ENCODE peak calls at places on chromosomes 16 and 17, in six cellular contexts. One of them, this sample, is unnamed.

GRCh38 chr16:47359478-47359877 is 101.4 kb downstream of the ITFG1 start:
- DNase-seq in psoas muscle: no peak
- DNase-seq in amniotic epithelial cell: no peak
- DNase-seq in activated T-helper 2 cell treated with anti-CD3 and anti-CD28 coated beads, Interferon-gamma antibody, Interleukin-2, Interleukin-4, amounts not matched to agents 10 μg/mL and 5 μg/mL and 100 μg/mL, durations not matched to agents 14 hours and 24 hours and 36 hours: no peak
- DNase-seq in activated naive CD4-positive, alpha-beta T cell treated with Interleukin-2 at 50 U/mL for 16 hours: no peak
- DNase-seq in NCI-H2171 treated with DMSO at 0.1 percent for 48 hours: no peak
- DNase-seq in this sample: no peak

GRCh38 chr16:1863681-1864460 is 8.1 kb downstream of the MEIOB start:
- DNase-seq in psoas muscle: no peak
- DNase-seq in amniotic epithelial cell: peak; percentile 41
- DNase-seq in activated T-helper 2 cell treated with anti-CD3 and anti-CD28 coated beads, Interferon-gamma antibody, Interleukin-2, Interleukin-4, amounts not matched to agents 10 μg/mL and 5 μg/mL and 100 μg/mL, durations not matched to agents 14 hours and 24 hours and 36 hours: no peak
- DNase-seq in activated naive CD4-positive, alpha-beta T cell treated with Interleukin-2 at 50 U/mL for 16 hours: no peak
- DNase-seq in NCI-H2171 treated with DMSO at 0.1 percent for 48 hours: peak; percentile 48
- DNase-seq in this sample: peak; percentile 58

GRCh38 chr17:81888105-81888987 is 3.0 kb downstream of the ALYREF start:
- DNase-seq in psoas muscle: no peak
- DNase-seq in amniotic epithelial cell: no peak
- DNase-seq in activated T-helper 2 cell treated with anti-CD3 and anti-CD28 coated beads, Interferon-gamma antibody, Interleukin-2, Interleukin-4, amounts not matched to agents 10 μg/mL and 5 μg/mL and 100 μg/mL, durations not matched to agents 14 hours and 24 hours and 36 hours: no peak
- DNase-seq in activated naive CD4-positive, alpha-beta T cell treated with Interleukin-2 at 50 U/mL for 16 hours: no peak
- DNase-seq in NCI-H2171 treated with DMSO at 0.1 percent for 48 hours: no peak
- DNase-seq in this sample: no peak

GRCh38 chr16:13920510-13920818 is 510 bp downstream of the ERCC4 start:
- DNase-seq in psoas muscle: no peak
- DNase-seq in amniotic epithelial cell: no peak
- DNase-seq in activated T-helper 2 cell treated with anti-CD3 and anti-CD28 coated beads, Interferon-gamma antibody, Interleukin-2, Interleukin-4, amounts not matched to agents 10 μg/mL and 5 μg/mL and 100 μg/mL, durations not matched to agents 14 hours and 24 hours and 36 hours: no peak
- DNase-seq in activated naive CD4-positive, alpha-beta T cell treated with Interleukin-2 at 50 U/mL for 16 hours: no peak
- DNase-seq in NCI-H2171 treated with DMSO at 0.1 percent for 48 hours: no peak
- DNase-seq in this sample: no peak

GRCh38 chr16:62029947-62030346 is 6.3 kb downstream of the CDH8 start:
- DNase-seq in psoas muscle: no peak
- DNase-seq in amniotic epithelial cell: no peak
- DNase-seq in activated T-helper 2 cell treated with anti-CD3 and anti-CD28 coated beads, Interferon-gamma antibody, Interleukin-2, Interleukin-4, amounts not matched to agents 10 μg/mL and 5 μg/mL and 100 μg/mL, durations not matched to agents 14 hours and 24 hours and 36 hours: no peak
- DNase-seq in activated naive CD4-positive, alpha-beta T cell treated with Interleukin-2 at 50 U/mL for 16 hours: no peak
- DNase-seq in NCI-H2171 treated with DMSO at 0.1 percent for 48 hours: no peak
- DNase-seq in this sample: no peak

GRCh38 chr16:19143241-19143640 is 24.8 kb upstream of the SYT17 start:
- DNase-seq in psoas muscle: no peak
- DNase-seq in amniotic epithelial cell: no peak
- DNase-seq in activated T-helper 2 cell treated with anti-CD3 and anti-CD28 coated beads, Interferon-gamma antibody, Interleukin-2, Interleukin-4, amounts not matched to agents 10 μg/mL and 5 μg/mL and 100 μg/mL, durations not matched to agents 14 hours and 24 hours and 36 hours: no peak
- DNase-seq in activated naive CD4-positive, alpha-beta T cell treated with Interleukin-2 at 50 U/mL for 16 hours: no peak
- DNase-seq in NCI-H2171 treated with DMSO at 0.1 percent for 48 hours: no peak
- DNase-seq in this sample: no peak

GRCh38 chr16:89015271-89015859 is 38.4 kb upstream of the CBFA2T3 start:
- DNase-seq in psoas muscle: no peak
- DNase-seq in amniotic epithelial cell: no peak
- DNase-seq in activated T-helper 2 cell treated with anti-CD3 and anti-CD28 coated beads, Interferon-gamma antibody, Interleukin-2, Interleukin-4, amounts not matched to agents 10 μg/mL and 5 μg/mL and 100 μg/mL, durations not matched to agents 14 hours and 24 hours and 36 hours: no peak
- DNase-seq in activated naive CD4-positive, alpha-beta T cell treated with Interleukin-2 at 50 U/mL for 16 hours: no peak
- DNase-seq in NCI-H2171 treated with DMSO at 0.1 percent for 48 hours: peak; percentile 16
- DNase-seq in this sample: no peak

GRCh38 chr16:88561485-88562369 is 8.5 kb upstream of the ZC3H18 start:
- DNase-seq in psoas muscle: peak; percentile 68
- DNase-seq in amniotic epithelial cell: peak; percentile 36
- DNase-seq in activated T-helper 2 cell treated with anti-CD3 and anti-CD28 coated beads, Interferon-gamma antibody, Interleukin-2, Interleukin-4, amounts not matched to agents 10 μg/mL and 5 μg/mL and 100 μg/mL, durations not matched to agents 14 hours and 24 hours and 36 hours: peak; percentile 25
- DNase-seq in activated naive CD4-positive, alpha-beta T cell treated with Interleukin-2 at 50 U/mL for 16 hours: peak; percentile 58
- DNase-seq in NCI-H2171 treated with DMSO at 0.1 percent for 48 hours: peak; percentile 26
- DNase-seq in this sample: no peak

GRCh38 chr17:46943511-46944393 is 20.8 kb downstream of the GOSR2 start:
- DNase-seq in psoas muscle: no peak
- DNase-seq in amniotic epithelial cell: peak; percentile 47
- DNase-seq in activated T-helper 2 cell treated with anti-CD3 and anti-CD28 coated beads, Interferon-gamma antibody, Interleukin-2, Interleukin-4, amounts not matched to agents 10 μg/mL and 5 μg/mL and 100 μg/mL, durations not matched to agents 14 hours and 24 hours and 36 hours: no peak
- DNase-seq in activated naive CD4-positive, alpha-beta T cell treated with Interleukin-2 at 50 U/mL for 16 hours: no peak
- DNase-seq in NCI-H2171 treated with DMSO at 0.1 percent for 48 hours: no peak
- DNase-seq in this sample: no peak

GRCh38 chr16:23753908-23754593 is 775 bp upstream of the CHP2 start:
- DNase-seq in psoas muscle: no peak
- DNase-seq in amniotic epithelial cell: no peak
- DNase-seq in activated T-helper 2 cell treated with anti-CD3 and anti-CD28 coated beads, Interferon-gamma antibody, Interleukin-2, Interleukin-4, amounts not matched to agents 10 μg/mL and 5 μg/mL and 100 μg/mL, durations not matched to agents 14 hours and 24 hours and 36 hours: no peak
- DNase-seq in activated naive CD4-positive, alpha-beta T cell treated with Interleukin-2 at 50 U/mL for 16 hours: no peak
- DNase-seq in NCI-H2171 treated with DMSO at 0.1 percent for 48 hours: no peak
- DNase-seq in this sample: no peak

GRCh38 chr16:2712063-2712441 is 8.0 kb downstream of the PRSS27 start:
- DNase-seq in psoas muscle: no peak
- DNase-seq in amniotic epithelial cell: no peak
- DNase-seq in activated T-helper 2 cell treated with anti-CD3 and anti-CD28 coated beads, Interferon-gamma antibody, Interleukin-2, Interleukin-4, amounts not matched to agents 10 μg/mL and 5 μg/mL and 100 μg/mL, durations not matched to agents 14 hours and 24 hours and 36 hours: no peak
- DNase-seq in activated naive CD4-positive, alpha-beta T cell treated with Interleukin-2 at 50 U/mL for 16 hours: no peak
- DNase-seq in NCI-H2171 treated with DMSO at 0.1 percent for 48 hours: no peak
- DNase-seq in this sample: no peak

GRCh38 chr17:56977673-56978395 is at the start of gene SCPEP1:
- DNase-seq in psoas muscle: peak; percentile 92
- DNase-seq in amniotic epithelial cell: peak; percentile 54
- DNase-seq in activated T-helper 2 cell treated with anti-CD3 and anti-CD28 coated beads, Interferon-gamma antibody, Interleukin-2, Interleukin-4, amounts not matched to agents 10 μg/mL and 5 μg/mL and 100 μg/mL, durations not matched to agents 14 hours and 24 hours and 36 hours: peak; percentile 75
- DNase-seq in activated naive CD4-positive, alpha-beta T cell treated with Interleukin-2 at 50 U/mL for 16 hours: peak; percentile 80
- DNase-seq in NCI-H2171 treated with DMSO at 0.1 percent for 48 hours: peak; percentile 89
- DNase-seq in this sample: peak; percentile 89

GRCh38 chr16:61831351-61831933 is 204.8 kb downstream of the CDH8 start:
- DNase-seq in psoas muscle: no peak
- DNase-seq in amniotic epithelial cell: no peak
- DNase-seq in activated T-helper 2 cell treated with anti-CD3 and anti-CD28 coated beads, Interferon-gamma antibody, Interleukin-2, Interleukin-4, amounts not matched to agents 10 μg/mL and 5 μg/mL and 100 μg/mL, durations not matched to agents 14 hours and 24 hours and 36 hours: no peak
- DNase-seq in activated naive CD4-positive, alpha-beta T cell treated with Interleukin-2 at 50 U/mL for 16 hours: no peak
- DNase-seq in NCI-H2171 treated with DMSO at 0.1 percent for 48 hours: no peak
- DNase-seq in this sample: no peak

GRCh38 chr17:42698736-42699414 is 16.5 kb downstream of the CNTNAP1 start:
- DNase-seq in psoas muscle: peak; percentile 64
- DNase-seq in amniotic epithelial cell: peak; percentile 77
- DNase-seq in activated T-helper 2 cell treated with anti-CD3 and anti-CD28 coated beads, Interferon-gamma antibody, Interleukin-2, Interleukin-4, amounts not matched to agents 10 μg/mL and 5 μg/mL and 100 μg/mL, durations not matched to agents 14 hours and 24 hours and 36 hours: no peak
- DNase-seq in activated naive CD4-positive, alpha-beta T cell treated with Interleukin-2 at 50 U/mL for 16 hours: no peak
- DNase-seq in NCI-H2171 treated with DMSO at 0.1 percent for 48 hours: peak; percentile 13
- DNase-seq in this sample: peak; percentile 95

GRCh38 chr16:3780570-3780969 is 63.2 kb upstream of the TRAP1 start:
- DNase-seq in psoas muscle: no peak
- DNase-seq in amniotic epithelial cell: peak; percentile 16
- DNase-seq in activated T-helper 2 cell treated with anti-CD3 and anti-CD28 coated beads, Interferon-gamma antibody, Interleukin-2, Interleukin-4, amounts not matched to agents 10 μg/mL and 5 μg/mL and 100 μg/mL, durations not matched to agents 14 hours and 24 hours and 36 hours: no peak
- DNase-seq in activated naive CD4-positive, alpha-beta T cell treated with Interleukin-2 at 50 U/mL for 16 hours: no peak
- DNase-seq in NCI-H2171 treated with DMSO at 0.1 percent for 48 hours: peak; percentile 32
- DNase-seq in this sample: peak; percentile 62

GRCh38 chr16:56616608-56617211 is 8.3 kb downstream of the MT2A start:
- DNase-seq in psoas muscle: no peak
- DNase-seq in amniotic epithelial cell: no peak
- DNase-seq in activated T-helper 2 cell treated with anti-CD3 and anti-CD28 coated beads, Interferon-gamma antibody, Interleukin-2, Interleukin-4, amounts not matched to agents 10 μg/mL and 5 μg/mL and 100 μg/mL, durations not matched to agents 14 hours and 24 hours and 36 hours: no peak
- DNase-seq in activated naive CD4-positive, alpha-beta T cell treated with Interleukin-2 at 50 U/mL for 16 hours: no peak
- DNase-seq in NCI-H2171 treated with DMSO at 0.1 percent for 48 hours: no peak
- DNase-seq in this sample: no peak

GRCh38 chr16:4344659-4345438 is 6.3 kb downstream of the PAM16 start:
- DNase-seq in psoas muscle: no peak
- DNase-seq in amniotic epithelial cell: peak; percentile 30
- DNase-seq in activated T-helper 2 cell treated with anti-CD3 and anti-CD28 coated beads, Interferon-gamma antibody, Interleukin-2, Interleukin-4, amounts not matched to agents 10 μg/mL and 5 μg/mL and 100 μg/mL, durations not matched to agents 14 hours and 24 hours and 36 hours: no peak
- DNase-seq in activated naive CD4-positive, alpha-beta T cell treated with Interleukin-2 at 50 U/mL for 16 hours: no peak
- DNase-seq in NCI-H2171 treated with DMSO at 0.1 percent for 48 hours: peak; percentile 59
- DNase-seq in this sample: no peak

GRCh38 chr16:5870886-5871715 is 773.5 kb upstream of the EEF2KMT start:
- DNase-seq in psoas muscle: no peak
- DNase-seq in amniotic epithelial cell: no peak
- DNase-seq in activated T-helper 2 cell treated with anti-CD3 and anti-CD28 coated beads, Interferon-gamma antibody, Interleukin-2, Interleukin-4, amounts not matched to agents 10 μg/mL and 5 μg/mL and 100 μg/mL, durations not matched to agents 14 hours and 24 hours and 36 hours: no peak
- DNase-seq in activated naive CD4-positive, alpha-beta T cell treated with Interleukin-2 at 50 U/mL for 16 hours: no peak
- DNase-seq in NCI-H2171 treated with DMSO at 0.1 percent for 48 hours: no peak
- DNase-seq in this sample: no peak

GRCh38 chr16:9443864-9444263 is 352.4 kb downstream of the HAPSTR1 start:
- DNase-seq in psoas muscle: no peak
- DNase-seq in amniotic epithelial cell: no peak
- DNase-seq in activated T-helper 2 cell treated with anti-CD3 and anti-CD28 coated beads, Interferon-gamma antibody, Interleukin-2, Interleukin-4, amounts not matched to agents 10 μg/mL and 5 μg/mL and 100 μg/mL, durations not matched to agents 14 hours and 24 hours and 36 hours: no peak
- DNase-seq in activated naive CD4-positive, alpha-beta T cell treated with Interleukin-2 at 50 U/mL for 16 hours: no peak
- DNase-seq in NCI-H2171 treated with DMSO at 0.1 percent for 48 hours: no peak
- DNase-seq in this sample: no peak

GRCh38 chr17:78185981-78186688 is 717 bp downstream of the TK1 start:
- DNase-seq in psoas muscle: peak; percentile 71
- DNase-seq in amniotic epithelial cell: no peak
- DNase-seq in activated T-helper 2 cell treated with anti-CD3 and anti-CD28 coated beads, Interferon-gamma antibody, Interleukin-2, Interleukin-4, amounts not matched to agents 10 μg/mL and 5 μg/mL and 100 μg/mL, durations not matched to agents 14 hours and 24 hours and 36 hours: no peak
- DNase-seq in activated naive CD4-positive, alpha-beta T cell treated with Interleukin-2 at 50 U/mL for 16 hours: no peak
- DNase-seq in NCI-H2171 treated with DMSO at 0.1 percent for 48 hours: no peak
- DNase-seq in this sample: peak; percentile 42

GRCh38 chr17:218711-219110 is 37.3 kb upstream of the DOC2B start:
- DNase-seq in psoas muscle: no peak
- DNase-seq in amniotic epithelial cell: no peak
- DNase-seq in activated T-helper 2 cell treated with anti-CD3 and anti-CD28 coated beads, Interferon-gamma antibody, Interleukin-2, Interleukin-4, amounts not matched to agents 10 μg/mL and 5 μg/mL and 100 μg/mL, durations not matched to agents 14 hours and 24 hours and 36 hours: no peak
- DNase-seq in activated naive CD4-positive, alpha-beta T cell treated with Interleukin-2 at 50 U/mL for 16 hours: no peak
- DNase-seq in NCI-H2171 treated with DMSO at 0.1 percent for 48 hours: no peak
- DNase-seq in this sample: no peak

GRCh38 chr17:68054296-68054900 is 18.9 kb downstream of the KPNA2 start:
- DNase-seq in psoas muscle: no peak
- DNase-seq in amniotic epithelial cell: peak; percentile 31
- DNase-seq in activated T-helper 2 cell treated with anti-CD3 and anti-CD28 coated beads, Interferon-gamma antibody, Interleukin-2, Interleukin-4, amounts not matched to agents 10 μg/mL and 5 μg/mL and 100 μg/mL, durations not matched to agents 14 hours and 24 hours and 36 hours: no peak
- DNase-seq in activated naive CD4-positive, alpha-beta T cell treated with Interleukin-2 at 50 U/mL for 16 hours: no peak
- DNase-seq in NCI-H2171 treated with DMSO at 0.1 percent for 48 hours: no peak
- DNase-seq in this sample: no peak

This sample was measured in NCI-H524.